ENCODE peak calls at places on chromosomes 1 and 21, in four cellular contexts. H, P, S and U are unnamed samples.
A peak's percentile ranks its signal among the peaks of the same experiment; 100 is the strongest.

GRCh38 chr21:45080639-45081414 is 6.4 kb downstream of the ADARB1 start:
- DNase-seq in P (no peak), S (no peak), H (no peak), U (no peak)

GRCh38 chr21:44589586-44590305 is 2.6 kb downstream of the KRTAP10-6 start:
- DNase-seq in S (no peak), P (no peak), H (no peak), U (no peak)

GRCh38 chr21:39030127-39030884 is 152.9 kb downstream of the PSMG1 start:
- DNase-seq in S (no peak), P (no peak), H (no peak), U (no peak)

GRCh38 chr1:156337052-156337887 is 822 bp downstream of the CCT3 start:
- DNase-seq in H (peak; percentile 29), S (no peak), P (no peak), U (no peak)

GRCh38 chr21:31354604-31355443 is 10.8 kb upstream of the TIAM1 start:
- DNase-seq in S (no peak), P (peak; percentile 51), H (no peak), U (no peak)

GRCh38 chr1:192702212-192702993 is 66.5 kb downstream of the RGS13 start:
- DNase-seq in P (no peak), H (no peak), S (peak; percentile 43), U (no peak)

GRCh38 chr1:24635195-24635843 is 7.8 kb upstream of the SRRM1 start:
- DNase-seq in S (peak; percentile 37), H (peak; percentile 37), P (no peak), U (peak; percentile 35)

GRCh38 chr1:244778356-244778755 is 57.1 kb upstream of the COX20 start:
- DNase-seq in P (no peak), H (no peak), S (no peak), U (no peak)

GRCh38 chr21:36419241-36419640 is 34.0 kb downstream of the CHAF1B start:
- DNase-seq in P (no peak), H (no peak), S (no peak), U (no peak)

GRCh38 chr1:206606867-206607266 is 5.4 kb downstream of the EIF2D start:
- DNase-seq in S (no peak), H (peak; percentile 78), P (no peak), U (no peak)

GRCh38 chr21:41678016-41678935 is 88.6 kb downstream of the RIPK4 start:
- DNase-seq in P (no peak), H (no peak), S (no peak), U (no peak)

GRCh38 chr1:173249349-173249748 is 42.2 kb upstream of the TNFSF4 start:
- DNase-seq in P (no peak), H (no peak), S (no peak), U (no peak)

GRCh38 chr21:37868896-37869295 is 47.4 kb downstream of the KCNJ6 start:
- DNase-seq in P (no peak), S (no peak), H (no peak), U (no peak)

GRCh38 chr21:37489553-37489952 is 123.0 kb downstream of the DYRK1A start:
- DNase-seq in S (no peak), P (no peak), H (no peak), U (no peak)

GRCh38 chr21:28754127-28754611 is 238.5 kb downstream of the LTN1 start:
- DNase-seq in S (no peak), H (no peak), P (no peak), U (no peak)

GRCh38 chr1:198681247-198681646 is 42.4 kb downstream of the PTPRC start:
- DNase-seq in H (no peak), S (no peak), P (no peak), U (no peak)

GRCh38 chr1:60132985-60133673 is 59.6 kb upstream of the C1orf87 start:
- DNase-seq in P (no peak), S (peak; percentile 3), H (no peak), U (no peak)

GRCh38 chr1:111826278-111826677 is 70.6 kb downstream of the DDX20 start:
- DNase-seq in P (no peak), H (no peak), S (no peak), U (no peak)

GRCh38 chr1:12405325-12406217 is 175.7 kb downstream of the VPS13D start:
- DNase-seq in H (peak; percentile 51), P (no peak), S (no peak), U (no peak)

GRCh38 chr1:12407050-12407961 is 177.5 kb downstream of the VPS13D start:
- DNase-seq in P (peak; percentile 9), S (no peak), H (peak; percentile 39), U (peak; percentile 8)

GRCh38 chr1:12404918-12405317 is 175.1 kb downstream of the VPS13D start:
- DNase-seq in H (no peak), P (no peak), S (no peak), U (no peak)

GRCh38 chr1:12407962-12408288 is 178.1 kb downstream of the VPS13D start:
- DNase-seq in S (no peak), P (no peak), H (no peak), U (no peak)

GRCh38 chr1:12406218-12407021 is 176.6 kb downstream of the VPS13D start:
- DNase-seq in H (no peak), P (no peak), S (no peak), U (no peak)
- TF ChIP-seq SPI1 in H (no peak), P (no peak), S (no peak), U (no peak)

DNA sequence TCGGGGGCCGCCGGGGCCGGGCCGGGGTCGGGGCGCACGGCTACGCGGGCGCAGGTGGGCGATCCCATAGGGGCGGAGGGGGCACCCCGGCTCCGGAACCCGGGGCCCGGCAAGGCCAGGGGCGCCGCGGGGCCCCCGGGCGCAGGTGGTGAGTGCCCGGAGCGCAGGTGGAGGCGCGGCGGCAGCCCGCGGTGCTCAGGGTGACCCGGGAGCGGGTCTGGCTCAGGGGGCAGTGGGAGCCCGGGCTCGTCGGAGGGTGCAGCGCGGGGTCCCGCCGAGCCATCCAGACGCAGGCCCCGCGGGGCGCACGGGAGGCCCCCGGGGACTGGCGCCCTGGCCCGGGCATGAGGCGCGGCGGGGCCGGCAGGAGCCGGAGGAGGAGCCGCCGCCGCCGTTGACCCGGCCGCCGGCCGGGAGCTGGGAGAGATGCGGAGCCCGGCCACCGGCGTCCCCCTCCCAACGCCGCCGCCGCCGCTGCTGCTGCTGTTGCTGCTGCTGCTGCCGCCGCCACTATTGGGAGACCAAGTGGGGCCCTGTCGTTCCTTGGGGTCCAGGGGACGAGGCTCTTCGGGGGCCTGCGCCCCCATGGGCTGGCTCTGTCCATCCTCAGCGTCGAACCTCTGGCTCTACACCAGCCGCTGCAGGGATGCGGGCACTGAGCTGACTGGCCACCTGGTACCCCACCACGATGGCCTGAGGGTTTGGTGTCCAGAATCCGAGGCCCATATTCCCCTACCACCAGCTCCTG is 489 bp downstream of the CELSR2 start:
- DNase-seq in H (peak; percentile 80), P (no peak), S (no peak), U (peak; percentile 51)
- TF ChIP-seq SPI1 in H (no peak), P (no peak), S (no peak), U (no peak)

GRCh38 chr1:225378880-225379279 is 49.0 kb downstream of the LBR start:
- DNase-seq in H (no peak), P (no peak), S (no peak), U (no peak)
- TF ChIP-seq SPI1 in H (no peak), P (no peak), S (no peak), U (no peak)

DNA sequence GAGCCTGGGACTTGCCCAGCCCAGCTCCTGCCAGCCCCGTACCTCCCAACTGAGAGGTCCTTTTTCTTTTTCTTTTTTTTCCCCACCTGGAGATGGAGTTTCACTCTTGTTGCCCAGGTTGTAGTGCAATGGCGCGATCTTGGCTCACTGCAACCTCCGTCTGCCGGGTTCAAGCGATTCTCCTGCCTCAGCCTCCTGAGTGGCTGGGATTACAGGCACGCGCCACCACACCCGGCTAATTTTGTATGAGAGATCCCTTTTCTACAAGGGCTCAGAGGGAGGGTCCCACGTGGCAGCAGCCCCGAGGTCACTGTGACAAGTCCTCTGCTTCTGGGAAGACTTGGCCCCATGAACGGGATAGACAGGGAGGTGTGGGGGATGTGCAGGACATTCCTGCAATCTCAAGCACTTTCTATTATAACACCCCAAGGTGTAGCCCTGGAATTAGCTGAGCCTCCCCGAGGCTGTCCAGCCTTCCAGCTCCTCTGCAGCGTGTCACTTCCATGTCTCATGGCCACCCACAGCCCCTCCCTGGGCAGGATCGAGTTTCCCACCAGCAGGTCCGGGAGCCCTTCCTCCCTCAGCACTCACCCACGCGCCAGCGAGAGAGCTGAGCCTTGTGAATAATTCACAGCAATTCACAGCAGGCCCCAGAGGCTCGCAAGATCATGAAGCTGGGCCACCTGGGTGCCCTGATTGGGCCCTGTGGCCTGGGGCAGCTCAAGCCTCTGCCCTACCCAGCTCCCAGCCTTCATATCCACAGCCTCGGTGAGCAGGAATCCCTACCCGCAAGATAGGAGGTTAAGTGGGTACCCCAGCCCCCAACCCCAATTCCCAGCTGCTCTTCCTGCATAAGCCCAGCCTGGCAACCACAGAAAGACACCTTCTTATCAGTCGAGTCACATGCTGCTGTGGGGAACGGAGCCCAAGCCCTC is 22.9 kb upstream of the RNU1-4 start:
- DNase-seq in S (no peak), H (peak; percentile 41), P (no peak), U (no peak)
- TF ChIP-seq SPI1 in S (no peak), H (no peak), P (no peak), U (no peak)

GRCh38 chr1:209886219-209886536 is 51.8 kb upstream of the SYT14 start:
- DNase-seq in S (peak; percentile 0), H (no peak), P (no peak), U (no peak)
- TF ChIP-seq SPI1 in S (no peak), H (no peak), P (no peak), U (no peak)

DNA sequence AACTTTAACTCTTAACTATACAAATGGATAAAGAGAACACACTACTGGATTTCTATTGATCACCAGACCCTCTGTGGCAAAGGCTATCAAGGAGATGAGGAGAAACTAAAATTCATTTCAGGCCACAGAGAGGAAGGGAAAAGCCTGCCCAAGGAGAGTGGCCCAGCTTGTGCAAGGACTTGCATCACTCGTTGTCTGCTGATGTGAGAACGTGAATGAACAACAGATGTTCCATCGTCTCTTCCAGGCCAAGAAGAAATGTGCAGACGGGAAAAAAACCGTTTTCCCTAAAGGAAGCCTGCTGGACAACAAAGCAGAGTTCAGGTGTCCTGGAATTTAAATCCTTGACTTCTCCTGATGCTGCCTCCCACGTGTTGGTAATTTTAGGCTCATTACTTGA is 130.8 kb downstream of the TGFBR3 start:
- DNase-seq in S (no peak), P (no peak), H (no peak), U (no peak)
- TF ChIP-seq SPI1 in S (no peak), P (no peak), H (no peak), U (no peak)

DNA sequence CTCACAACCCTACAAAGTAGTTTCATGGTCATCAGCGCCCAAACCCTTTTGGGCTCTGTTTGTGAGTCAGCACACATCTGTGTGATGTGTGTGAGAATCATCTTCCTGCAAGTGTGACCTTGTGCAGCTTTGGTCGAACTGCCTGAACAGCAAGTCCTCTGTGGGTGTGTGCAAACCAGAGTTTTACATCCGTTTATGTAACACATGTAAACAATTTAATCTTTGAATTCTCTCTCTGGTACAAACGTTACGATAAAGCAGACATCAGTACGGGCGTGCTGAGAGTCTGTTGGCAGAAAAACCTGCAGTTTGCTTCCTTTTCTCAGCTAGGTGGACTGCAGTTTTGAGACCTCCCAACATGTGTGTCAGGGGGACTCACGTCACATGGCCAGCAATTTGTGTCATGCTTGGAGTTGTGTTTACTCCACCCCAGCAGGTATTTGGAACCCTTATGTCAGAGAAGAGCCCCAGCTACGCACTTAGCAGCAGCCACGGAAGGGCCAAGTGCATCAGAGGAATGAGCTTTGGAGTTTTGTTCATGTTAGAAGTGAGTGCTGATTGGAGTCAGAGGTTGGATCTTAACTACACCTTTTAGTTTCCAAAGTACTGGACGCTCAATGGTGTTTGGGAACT is 230.8 kb downstream of the PAPPA2 start:
- DNase-seq in P (no peak), H (no peak), S (no peak), U (no peak)
- TF ChIP-seq SPI1 in P (no peak), H (no peak), S (no peak), U (no peak)

GRCh38 chr1:237932806-237933205 is 42.1 kb upstream of the ZP4 start:
- DNase-seq in H (no peak), S (no peak), P (no peak), U (no peak)
- TF ChIP-seq SPI1 in H (no peak), S (no peak), P (no peak), U (no peak)